ENCODE peak calls at places on chromosomes 16 and 17, in six cellular contexts. O, H, J, T, Z and D are unnamed samples.

GRCh38 chr17:15399443-15399842 is 58.0 kb upstream of the TEKT3 start:
- DNase-seq in Z (no peak), J (no peak), T (no peak), H (no peak), O (no peak), D (no peak)

GRCh38 chr16:80806957-80807356 is 2.6 kb upstream of the CDYL2 start:
- DNase-seq in Z (peak), O (no peak), T (no peak), H (peak), J (peak), D (no peak)

GRCh38 chr16:88315543-88316105 is 67.1 kb upstream of the ZNF469 start:
- DNase-seq in J (peak), O (no peak), T (peak), H (peak), Z (peak), D (no peak)

GRCh38 chr16:66891797-66892196 is 11.5 kb downstream of the PDP2 start:
- DNase-seq in H (no peak), O (no peak), T (no peak), J (no peak), Z (no peak), D (no peak)

GRCh38 chr16:57147381-57148191 is 38.3 kb downstream of the PSME3IP1 start:
- DNase-seq in Z (no peak), H (no peak), T (no peak), J (peak), O (no peak), D (no peak)

GRCh38 chr17:75557075-75557851 is 30.3 kb upstream of the MYO15B start:
- DNase-seq in Z (peak), J (peak), T (peak), H (peak), O (no peak), D (no peak)

GRCh38 chr17:49703557-49704277 is 4.0 kb downstream of the SLC35B1 start:
- DNase-seq in H (peak), J (peak), T (peak), O (no peak), Z (peak), D (peak)

GRCh38 chr16:2585651-2586081 is 47.8 kb downstream of the PDPK1 start:
- DNase-seq in T (no peak), O (no peak), Z (no peak), J (no peak), H (no peak), D (no peak)

GRCh38 chr17:3695723-3696411 is at the start of gene P2RX5:
- DNase-seq in J (no peak), H (no peak), T (peak), Z (no peak), O (no peak), D (no peak)

GRCh38 chr17:62653831-62654829 is 26.7 kb downstream of the MRC2 start:
- DNase-seq in H (no peak), T (peak), Z (no peak), O (no peak), J (peak), D (no peak)

GRCh38 chr17:73192219-73192893 is 499 bp upstream of the COG1 start:
- DNase-seq in J (peak), Z (peak), O (no peak), T (peak), H (peak), D (peak)

GRCh38 chr17:42667088-42667951 is 8.2 kb downstream of the TUBG2 start:
- DNase-seq in J (peak), H (peak), O (no peak), Z (peak), T (no peak), D (no peak)

GRCh38 chr17:81527591-81528383 is at the start of gene FSCN2:
- DNase-seq in T (no peak), O (no peak), J (no peak), Z (no peak), H (no peak), D (no peak)

GRCh38 chr16:80718480-80719220 is 85.7 kb downstream of the CDYL2 start:
- DNase-seq in J (peak), O (no peak), T (no peak), Z (no peak), H (no peak), D (no peak)

GRCh38 chr16:51994597-51994996 is 552.3 kb downstream of the TOX3 start:
- DNase-seq in Z (peak), H (peak), J (no peak), T (no peak), O (no peak), D (no peak)

GRCh38 chr16:28064150-28064549 is 636 bp upstream of the GSG1L start:
- DNase-seq in H (no peak), Z (no peak), O (no peak), J (no peak), T (no peak), D (no peak)

GRCh38 chr16:67105881-67106280 is 3.9 kb upstream of the PHAF1 start:
- DNase-seq in H (no peak), T (no peak), J (no peak), O (no peak), Z (no peak), D (no peak)

GRCh38 chr17:48539177-48539576 is 5.7 kb downstream of the HOXB2 start:
- DNase-seq in Z (no peak), J (peak), T (no peak), O (no peak), H (no peak), D (no peak)

GRCh38 chr17:77914440-77915254 is 43.9 kb upstream of the TNRC6C start:
- DNase-seq in Z (no peak), T (no peak), H (no peak), J (no peak), O (no peak), D (no peak)

GRCh38 chr16:21610006-21610544 is 10.7 kb downstream of the METTL9 start:
- DNase-seq in J (no peak), O (no peak), T (no peak), Z (no peak), H (no peak), D (no peak)

GRCh38 chr16:3434373-3434772 is 8.9 kb downstream of the ZNF597 start:
- DNase-seq in O (no peak), T (no peak), J (no peak), H (no peak), Z (no peak), D (no peak)

GRCh38 chr17:5587431-5588032 is 3.2 kb upstream of the NLRP1 start:
- DNase-seq in Z (peak), O (no peak), T (peak), H (peak), J (peak), D (peak)

GRCh38 chr16:74743668-74744299 is 30.8 kb downstream of the FA2H start:
- DNase-seq in H (peak), T (peak), J (peak), Z (peak), O (no peak), D (peak)

GRCh38 chr16:30353438-30354129 is 1.5 kb downstream of the CD2BP2 start:
- DNase-seq in T (no peak), J (no peak), H (no peak), Z (no peak), O (no peak), D (no peak)

DNA sequence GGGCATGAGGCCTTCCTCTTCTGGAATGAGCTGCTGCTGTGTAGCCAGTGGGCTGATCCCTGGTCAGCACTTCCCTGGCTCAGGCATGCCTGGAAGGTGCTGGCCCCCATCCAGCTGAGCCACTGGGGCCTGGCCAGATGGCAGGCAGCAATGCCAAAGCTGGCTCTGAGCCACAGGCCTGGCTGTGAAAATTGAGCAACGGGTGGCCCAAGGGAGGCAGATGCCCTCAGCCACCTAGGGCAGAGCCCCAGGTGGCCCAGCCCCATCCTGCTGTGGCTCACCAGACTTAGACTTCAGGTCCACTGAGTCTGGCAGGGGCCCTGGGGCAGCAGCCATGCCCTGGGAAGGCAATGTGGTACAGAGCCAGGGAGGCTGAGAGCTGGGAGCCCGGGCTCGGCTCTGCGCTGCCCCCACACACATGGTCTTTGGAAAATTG is 8.5 kb upstream of the CRHR1 start:
- DNase-seq in J (no peak), Z (no peak), T (no peak), O (no peak), H (no peak), D (no peak)
- TF ChIP-seq BHLHE40 in J (no peak), Z (no peak), T (no peak), O (no peak), H (no peak), D (no peak)

GRCh38 chr16:54939537-54940278 is 9.0 kb downstream of the IRX5 start:
- DNase-seq in H (no peak), T (peak), Z (no peak), J (no peak), O (no peak), D (no peak)
- TF ChIP-seq BHLHE40 in H (no peak), T (no peak), Z (no peak), J (no peak), O (no peak), D (no peak)

DNA sequence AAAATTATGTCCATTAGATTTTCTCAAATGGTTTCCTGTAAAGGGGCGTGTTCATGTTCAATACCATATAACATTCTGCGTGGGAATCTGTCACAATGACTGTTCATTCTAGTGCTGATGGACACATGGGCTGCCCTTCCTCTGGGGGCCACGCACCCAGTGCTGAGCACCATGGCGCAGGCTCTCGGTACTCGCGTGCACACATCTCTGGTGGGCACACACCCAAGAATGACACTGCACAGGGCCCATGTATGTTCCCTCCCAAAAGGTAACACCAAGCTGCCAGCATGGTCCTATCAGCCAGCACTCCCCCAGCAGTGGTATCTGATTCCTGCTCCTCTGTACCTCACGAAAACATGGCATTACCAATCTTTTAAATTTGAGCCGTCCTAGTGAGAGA is 13.7 kb downstream of the B9D1 start:
- DNase-seq in H (no peak), Z (no peak), O (no peak), T (no peak), J (no peak), D (no peak)
- TF ChIP-seq BHLHE40 in H (no peak), Z (no peak), O (no peak), T (no peak), J (no peak), D (no peak)

GRCh38 chr17:60602385-60602742 is 2.4 kb downstream of the PPM1D start:
- DNase-seq in O (no peak), Z (no peak), H (peak), J (no peak), T (peak), D (no peak)
- TF ChIP-seq BHLHE40 in O (no peak), Z (no peak), H (no peak), J (no peak), T (no peak), D (no peak)

GRCh38 chr17:8503368-8503767 is 67.7 kb downstream of the NDEL1 start:
- DNase-seq in O (no peak), H (no peak), Z (no peak), J (no peak), T (no peak), D (no peak)

GRCh38 chr17:8506145-8506544 is 70.5 kb downstream of the NDEL1 start:
- DNase-seq in T (no peak), H (no peak), Z (no peak), J (no peak), O (no peak), D (no peak)

GRCh38 chr17:8502100-8502499 is 66.4 kb downstream of the NDEL1 start:
- DNase-seq in T (no peak), J (no peak), Z (no peak), H (no peak), O (no peak), D (no peak)

GRCh38 chr17:8504460-8505207 is 69.0 kb downstream of the NDEL1 start:
- DNase-seq in T (no peak), J (no peak), Z (no peak), H (no peak), O (no peak), D (no peak)

GRCh38 chr17:8503807-8504206 is 68.1 kb downstream of the NDEL1 start:
- DNase-seq in O (no peak), H (no peak), Z (no peak), J (no peak), T (no peak), D (no peak)
- TF ChIP-seq BHLHE40 in O (no peak), H (no peak), Z (no peak), J (no peak), T (no peak), D (no peak)

GRCh38 chr17:13306310-13306962 is 288.6 kb upstream of the ELAC2 start:
- DNase-seq in Z (peak), T (peak), J (peak), H (peak), O (no peak), D (peak)
- TF ChIP-seq BHLHE40 in Z (no peak), T (no peak), J (no peak), H (no peak), O (no peak), D (no peak)

DNA sequence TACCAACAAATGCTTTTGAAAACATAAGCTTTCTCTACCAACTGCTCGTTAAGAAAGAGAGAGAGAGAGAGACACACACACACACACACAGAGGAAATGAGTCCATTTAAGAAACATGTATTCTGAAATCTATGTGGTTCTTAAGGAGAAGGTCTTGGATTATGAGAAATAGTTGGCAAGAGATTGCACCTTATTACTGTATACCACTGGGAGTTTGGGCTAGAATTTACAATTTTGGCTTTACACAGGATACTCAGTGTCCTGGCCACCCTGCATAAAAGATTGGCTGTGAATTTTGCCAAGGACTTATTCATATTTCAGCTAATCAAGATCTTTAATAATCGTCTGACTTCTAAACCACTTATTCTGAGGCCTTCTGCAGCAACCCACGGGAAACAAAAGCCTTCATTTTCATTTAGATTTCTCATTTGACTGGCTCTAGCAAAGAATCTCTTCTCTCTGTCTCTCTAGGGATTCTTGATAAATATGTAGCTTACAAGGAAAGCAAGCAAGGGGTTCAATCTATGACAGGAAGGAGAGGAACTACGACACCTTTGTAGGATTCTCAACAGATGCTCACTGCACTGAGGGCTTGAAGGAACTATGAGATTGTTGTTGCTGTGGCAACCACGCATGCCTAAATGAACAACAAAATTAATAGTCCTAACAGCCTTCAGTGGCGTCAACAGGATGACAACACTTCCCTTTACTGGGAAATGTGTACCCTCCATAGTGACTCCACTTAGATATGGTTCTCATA is 75.3 kb upstream of the GNAO1 start:
- DNase-seq in O (no peak), J (no peak), Z (no peak), H (no peak), T (no peak), D (no peak)
- TF ChIP-seq BHLHE40 in O (no peak), J (no peak), Z (no peak), H (no peak), T (no peak), D (no peak)

GRCh38 chr17:40109471-40109824 is 9.1 kb upstream of the NR1D1 start:
- DNase-seq in O (no peak), H (no peak), T (peak), Z (peak), J (no peak), D (no peak)
- TF ChIP-seq BHLHE40 in O (no peak), H (no peak), T (no peak), Z (no peak), J (no peak), D (no peak)

GRCh38 chr17:31582151-31582907 is 190.9 kb downstream of the RAB11FIP4 start:
- DNase-seq in Z (no peak), O (peak), H (no peak), T (no peak), J (peak), D (no peak)
- TF ChIP-seq BHLHE40 in Z (no peak), O (no peak), H (no peak), T (no peak), J (no peak), D (no peak)

GRCh38 chr16:47377156-47377555 is 83.7 kb downstream of the ITFG1 start:
- DNase-seq in J (peak), Z (no peak), T (no peak), H (peak), O (no peak), D (no peak)
- TF ChIP-seq BHLHE40 in J (no peak), Z (no peak), T (no peak), H (no peak), O (no peak), D (no peak)